ENCODE peak calls at places on chromosomes 11 and 22, in five cellular contexts. N is GM23338, E is lower leg skin, A is PC-3, K is cardiac muscle cell. F is an unnamed sample.

GRCh38 chr11:77213029-77213579 is 85.1 kb downstream of the MYO7A start:
- DNase-seq in A (no peak), N (no peak), E (no peak), K (no peak), F (no peak)

GRCh38 chr11:87437133-87437843 is 399.6 kb downstream of the TMEM135 start:
- DNase-seq in K (no peak), N (no peak), A (no peak), E (no peak), F (no peak)

GRCh38 chr11:45930031-45930794 is 7.8 kb downstream of the LARGE2 start:
- DNase-seq in N (no peak), E (peak; percentile 86), A (peak; percentile 7), K (no peak), F (peak; percentile 59)

GRCh38 chr11:9029477-9029876 is 25.7 kb upstream of the NRIP3 start:
- DNase-seq in N (no peak), E (no peak), A (no peak), K (no peak), F (no peak)

GRCh38 chr11:2261436-2262230 is 8.8 kb downstream of the ASCL2 start:
- DNase-seq in E (peak; percentile 67), N (no peak), K (no peak), A (no peak), F (no peak)

GRCh38 chr11:109062445-109062844 is 359.5 kb upstream of the C11orf87 start:
- DNase-seq in E (no peak), K (peak; percentile 27), A (no peak), N (no peak), F (peak; percentile 14)

GRCh38 chr11:44243633-44244343 is 66.2 kb downstream of the ALX4 start:
- DNase-seq in A (no peak), E (no peak), K (peak; percentile 92), N (peak; percentile 94), F (no peak)

GRCh38 chr11:126585388-126586302 is 230.2 kb downstream of the ST3GAL4 start:
- DNase-seq in K (peak; percentile 96), E (no peak), N (peak; percentile 86), A (peak; percentile 93), F (peak; percentile 96)

GRCh38 chr11:69300124-69301032 is 6.4 kb downstream of the MYEOV start:
- DNase-seq in N (no peak), A (peak; percentile 87), K (no peak), E (peak; percentile 92), F (peak; percentile 28)

GRCh38 chr11:67271548-67272284 is 5.4 kb downstream of the GRK2 start:
- DNase-seq in A (no peak), E (peak; percentile 81), N (no peak), K (no peak), F (no peak)

GRCh38 chr11:128889657-128890213 is 1.4 kb upstream of the KCNJ5 start:
- DNase-seq in E (no peak), N (no peak), K (no peak), A (no peak), F (no peak)

GRCh38 chr11:103624708-103625623 is 411.5 kb upstream of the DDI1 start:
- DNase-seq in N (peak; percentile 54), A (peak; percentile 96), K (peak; percentile 93), E (no peak), F (peak; percentile 92)

DNA sequence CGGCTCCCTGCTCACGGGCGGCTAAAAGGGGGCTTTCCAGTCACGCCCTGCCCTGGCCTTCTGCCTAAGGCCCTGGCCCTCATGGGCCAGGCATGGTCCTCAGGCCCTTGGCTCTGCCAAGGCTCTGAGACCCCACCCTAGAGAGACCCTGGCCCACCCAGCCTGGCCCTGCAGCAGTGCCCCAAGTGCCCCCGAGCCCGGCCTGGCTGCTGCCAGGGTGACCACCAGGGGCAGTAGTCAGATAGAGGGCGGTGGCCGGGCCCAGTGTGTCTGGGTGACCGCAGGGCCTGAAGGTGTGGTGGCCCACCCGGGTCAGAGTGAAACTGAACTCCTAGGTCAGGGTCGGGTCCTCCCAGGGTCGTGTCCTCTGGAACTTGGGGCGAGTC is 29.4 kb upstream of the CCDC188 start:
- DNase-seq in E (no peak), K (no peak), A (no peak), N (peak; percentile 39), F (no peak)
- TF ChIP-seq CTCF in E (no peak), K (peak; percentile 29), A (peak; percentile 50), N (peak; percentile 43), F (no peak)

GRCh38 chr22:28741758-28742561 is at the start of the genes CHEK2 and HSCB:
- DNase-seq in A (peak; percentile 96), N (peak; percentile 99), E (peak; percentile 100), K (peak; percentile 99), F (peak; percentile 99)

GRCh38 chr22:28742562-28742962 is 723 bp downstream of the HSCB start:
- DNase-seq in E (no peak), N (no peak), K (no peak), A (no peak), F (no peak)

GRCh38 chr22:28736296-28737155 is 5.1 kb downstream of the CHEK2 start:
- DNase-seq in A (no peak), K (no peak), E (no peak), N (peak; percentile 94), F (no peak)

GRCh38 chr22:28743852-28744251 is 2.0 kb downstream of the HSCB start:
- DNase-seq in K (no peak), E (no peak), N (no peak), A (no peak), F (no peak)

DNA sequence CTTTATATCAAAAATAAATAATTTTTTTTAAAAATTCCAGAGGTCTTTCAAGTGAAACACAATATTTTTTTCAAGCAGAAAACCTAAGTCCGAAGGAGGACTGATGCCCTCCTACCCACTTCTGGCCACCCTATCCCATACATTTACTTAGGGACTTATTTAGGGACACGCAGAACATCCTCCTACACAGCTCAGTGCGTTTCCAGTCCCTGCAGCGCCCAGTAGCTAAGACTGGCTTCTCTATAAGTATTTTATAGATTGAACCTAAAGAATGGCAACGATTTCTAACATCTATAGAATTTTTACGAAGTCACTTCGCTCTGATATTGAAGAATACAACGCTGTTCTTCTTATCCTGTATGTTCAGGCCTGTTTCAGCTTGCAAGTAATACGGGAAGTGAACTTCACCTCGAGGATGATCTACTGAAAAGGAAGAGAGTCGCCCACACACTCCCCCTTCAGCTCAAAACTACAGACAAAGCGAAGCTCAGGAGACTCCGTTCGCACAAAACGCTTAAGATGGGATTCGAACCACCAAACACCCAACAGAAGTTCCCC is 341 bp downstream of the CHEK2 start:
- DNase-seq in N (no peak), E (no peak), K (no peak), A (no peak), F (no peak)
- H3K4me3 ChIP-seq in N (peak overlapping the region; percentile 68), E (peak overlapping the region; percentile 9), K (peak overlapping the region; percentile 66), A (peak overlapping the region; percentile 81), F (peak overlapping the region; percentile 83)

GRCh38 chr22:19172213-19173046 is 6.1 kb downstream of the SLC25A1 start:
- DNase-seq in A (no peak), E (no peak), K (no peak), N (no peak), F (no peak)
- TF ChIP-seq CTCF in A (no peak), E (no peak), K (no peak), N (no peak), F (no peak)

GRCh38 chr11:117828641-117829368 is 4.3 kb upstream of the FXYD2 start:
- DNase-seq in K (peak; percentile 68), E (peak; percentile 90), N (no peak), A (peak; percentile 40), F (peak; percentile 76)
- H3K4me3 ChIP-seq in K (no peak overlapping the region), E (no peak overlapping the region), N (no peak overlapping the region), A (no peak overlapping the region), F (no peak overlapping the region)

GRCh38 chr11:119483881-119484371 is 61.0 kb upstream of the THY1 start:
- DNase-seq in E (peak; percentile 70), K (no peak), N (no peak), A (no peak), F (no peak)

GRCh38 chr11:119486016-119486415 is 63.0 kb upstream of the THY1 start:
- DNase-seq in E (peak; percentile 8), A (no peak), K (no peak), N (no peak), F (no peak)

GRCh38 chr11:119486691-119487259 is 63.8 kb upstream of the THY1 start:
- DNase-seq in N (no peak), A (no peak), K (no peak), E (peak; percentile 78), F (no peak)

GRCh38 chr11:119483341-119483880 is 60.4 kb upstream of the THY1 start:
- DNase-seq in A (no peak), E (peak; percentile 76), K (no peak), N (no peak), F (no peak)

GRCh38 chr11:119484741-119485605 is 62.0 kb upstream of the THY1 start:
- DNase-seq in A (no peak), E (peak; percentile 85), N (peak; percentile 77), K (no peak), F (peak; percentile 16)
- TF ChIP-seq CTCF in A (peak; percentile 43), E (no peak), N (peak; percentile 44), K (peak; percentile 13), F (peak; percentile 30)

DNA sequence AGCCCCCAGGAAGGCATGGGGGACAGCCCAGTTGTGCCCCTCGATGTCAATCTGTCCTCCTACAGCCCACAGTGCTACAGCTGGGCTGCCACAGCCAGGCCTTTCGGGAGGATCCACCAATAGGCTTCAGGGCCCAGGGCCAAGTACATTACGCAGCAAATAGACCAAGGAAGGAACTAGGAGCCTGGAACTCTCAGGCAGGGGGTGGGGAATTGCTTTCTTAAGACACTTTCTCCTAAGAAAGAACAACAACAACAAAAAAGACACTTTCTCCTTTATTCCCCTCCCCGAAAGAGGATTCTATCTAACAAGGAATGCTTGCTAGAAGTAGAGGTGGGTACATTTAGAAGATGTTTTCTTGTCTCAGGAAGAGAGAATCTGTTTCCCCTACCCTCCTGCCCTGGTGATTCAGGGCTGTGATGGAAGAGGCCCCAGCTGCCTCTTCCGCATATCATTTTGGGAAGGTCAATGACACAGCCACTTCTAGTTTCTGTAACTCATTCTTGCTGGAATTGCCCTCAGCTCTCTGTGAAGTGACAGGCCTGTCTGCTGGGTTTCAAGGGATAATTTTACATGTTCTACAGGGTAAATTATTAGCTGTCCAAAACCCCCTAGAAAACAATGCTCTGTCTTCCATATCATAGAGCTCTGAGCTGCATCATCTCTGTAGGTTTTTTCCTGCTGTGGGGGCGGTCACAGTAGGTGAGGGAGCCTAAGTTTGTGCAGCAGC is 6.0 kb upstream of the MALAT1 start:
- DNase-seq in E (peak; percentile 98), N (peak; percentile 20), K (peak; percentile 94), A (no peak), F (peak; percentile 92)
- H3K4me3 ChIP-seq in E (no peak overlapping the region), N (no peak overlapping the region), K (no peak overlapping the region), A (no peak overlapping the region), F (peak overlapping the region; percentile 30)

GRCh38 chr11:119378851-119379465 is 2.5 kb downstream of the USP2 start:
- DNase-seq in N (peak; percentile 43), K (no peak), E (peak; percentile 77), A (no peak), F (no peak)

GRCh38 chr11:119377112-119377901 is 4.2 kb downstream of the USP2 start:
- DNase-seq in A (peak; percentile 41), N (no peak), K (no peak), E (peak; percentile 79), F (peak; percentile 69)

GRCh38 chr11:119380160-119380815 is 1.2 kb downstream of the USP2 start:
- DNase-seq in N (no peak), K (no peak), E (peak; percentile 86), A (no peak), F (peak; percentile 65)

GRCh38 chr11:119376197-119376847 is 5.2 kb downstream of the USP2 start:
- DNase-seq in A (no peak), E (peak; percentile 82), K (no peak), N (no peak), F (peak; percentile 63)

GRCh38 chr11:119377961-119378667 is 3.4 kb downstream of the USP2 start:
- DNase-seq in K (no peak), E (peak; percentile 49), A (no peak), N (no peak), F (no peak)
- TF ChIP-seq CTCF in K (no peak), E (no peak), A (no peak), N (no peak), F (no peak)

GRCh38 chr11:134226806-134227325 is 2.4 kb downstream of the VPS26B start:
- DNase-seq in K (peak; percentile 18), A (no peak), N (no peak), E (no peak), F (no peak)
- H3K4me3 ChIP-seq in K (no peak overlapping the region), A (peak overlapping the region; percentile 92), N (peak overlapping the region; percentile 17), E (no peak overlapping the region), F (no peak overlapping the region)

F was measured in epithelial cell of esophagus.